ENCODE peak calls at places on chromosomes 12 and 14, in eight cellular contexts. X is psoas muscle, P is tibial nerve, Q is prostate gland, A is K562, Y is mammary epithelial cell, W is body of pancreas, D is brain microvascular endothelial cell. M is an unnamed sample.

GRCh38 chr14:52033131-52033642 is 35.7 kb downstream of the NID2 start:
- DNase-seq in X (no peak), P (no peak), Q (no peak), A (peak; percentile 9), Y (peak; percentile 8), W (no peak), D (no peak), M (no peak)

GRCh38 chr14:57749267-57749666 is 116.6 kb downstream of the SLC35F4 start:
- DNase-seq in X (no peak), P (no peak), Q (no peak), A (no peak), Y (peak; percentile 78), W (no peak), D (peak; percentile 48), M (no peak)

GRCh38 chr14:77663289-77663688 is 44.5 kb downstream of the ALKBH1 start:
- DNase-seq in X (no peak), P (no peak), Q (no peak), A (no peak), Y (peak; percentile 91), W (no peak), D (no peak), M (no peak)

GRCh38 chr12:103928736-103929050 is 1.5 kb upstream of the HSP90B1 start:
- DNase-seq in X (no peak), P (peak; percentile 45), Q (no peak), A (no peak), Y (no peak), W (peak; percentile 15), D (no peak), M (no peak)

GRCh38 chr14:71883094-71883493 is 49.1 kb upstream of the RGS6 start:
- DNase-seq in X (no peak), P (no peak), Q (no peak), A (no peak), Y (no peak), W (no peak), D (no peak), M (no peak)

GRCh38 chr14:34682787-34683321 is 31.5 kb downstream of the CFL2 start:
- DNase-seq in X (no peak), P (no peak), Q (no peak), A (no peak), Y (no peak), W (no peak), D (peak; percentile 16), M (no peak)

GRCh38 chr12:118375348-118375747 is 1.0 kb upstream of the SUDS3 start:
- DNase-seq in X (no peak), P (no peak), Q (no peak), A (peak; percentile 16), Y (no peak), W (no peak), D (no peak), M (no peak)

GRCh38 chr12:4164591-4165558 is 108.7 kb upstream of the CCND2 start:
- DNase-seq in X (peak; percentile 61), P (no peak), Q (no peak), A (no peak), Y (peak; percentile 57), W (no peak), D (peak; percentile 62), M (no peak)

GRCh38 chr12:124296916-124297351 is 2.0 kb downstream of the RFLNA start:
- DNase-seq in X (peak; percentile 56), P (no peak), Q (peak; percentile 15), A (no peak), Y (no peak), W (no peak), D (no peak), M (no peak)

GRCh38 chr14:102293784-102294183 is 11.2 kb downstream of the MOK start:
- DNase-seq in X (no peak), P (no peak), Q (no peak), A (no peak), Y (peak; percentile 56), W (no peak), D (peak; percentile 63), M (no peak)

GRCh38 chr12:89695830-89696229 is 12.8 kb downstream of the ATP2B1 start:
- DNase-seq in X (no peak), P (no peak), Q (no peak), A (no peak), Y (no peak), W (no peak), D (no peak), M (no peak)

GRCh38 chr14:89909586-89909985 is 44.9 kb downstream of the EFCAB11 start:
- DNase-seq in X (no peak), P (no peak), Q (no peak), A (no peak), Y (no peak), W (no peak), D (no peak), M (no peak)

GRCh38 chr12:32296541-32296940 is 102.8 kb upstream of the FGD4 start:
- DNase-seq in X (no peak), P (no peak), Q (no peak), A (no peak), Y (no peak), W (peak; percentile 55), D (no peak), M (no peak)

GRCh38 chr12:11941601-11942360 is 129.0 kb upstream of the BCL2L14 start:
- DNase-seq in X (no peak), P (no peak), Q (no peak), A (no peak), Y (peak; percentile 89), W (no peak), D (peak; percentile 70), M (no peak)

GRCh38 chr12:120662879-120663278 is 22.5 kb downstream of the CABP1 start:
- DNase-seq in X (no peak), P (no peak), Q (no peak), A (no peak), Y (no peak), W (no peak), D (no peak), M (no peak)

GRCh38 chr12:48683534-48683933 is 1.5 kb upstream of the KANSL2 start:
- DNase-seq in X (no peak), P (no peak), Q (no peak), A (no peak), Y (no peak), W (no peak), D (no peak), M (no peak)

GRCh38 chr14:89303452-89304435 is 113.3 kb downstream of the FOXN3 start:
- DNase-seq in X (peak; percentile 62), P (peak; percentile 64), Q (peak; percentile 59), A (no peak), Y (peak; percentile 3), W (peak; percentile 55), D (peak; percentile 73), M (peak; percentile 83)

GRCh38 chr12:2624543-2625266 is 170.1 kb upstream of the FKBP4 start:
- DNase-seq in X (peak; percentile 13), P (no peak), Q (no peak), A (peak; percentile 36), Y (peak; percentile 67), W (no peak), D (no peak), M (no peak)
- TF ChIP-seq CTCF in X (peak; percentile 9), P (no peak), Q (no peak), A (peak; percentile 42), Y (peak; percentile 50), W (no peak), D (peak; percentile 64), M (no peak)

GRCh38 chr12:9647825-9648700 is 21.4 kb upstream of the CLEC2D start:
- DNase-seq in X (peak; percentile 89), P (peak; percentile 65), Q (peak; percentile 85), A (peak; percentile 89), Y (peak; percentile 70), W (peak; percentile 79), D (peak; percentile 56), M (peak; percentile 88)

GRCh38 chr12:9648701-9649531 is 20.6 kb upstream of the CLEC2D start:
- DNase-seq in X (no peak), P (no peak), Q (no peak), A (no peak), Y (no peak), W (no peak), D (no peak), M (no peak)

GRCh38 chr12:9642606-9643270 is 26.8 kb upstream of the CLEC2D start:
- DNase-seq in X (no peak), P (no peak), Q (no peak), A (no peak), Y (no peak), W (no peak), D (no peak), M (no peak)

GRCh38 chr12:9649532-9649940 is 20.0 kb upstream of the CLEC2D start:
- DNase-seq in X (no peak), P (no peak), Q (no peak), A (no peak), Y (peak; percentile 33), W (no peak), D (no peak), M (no peak)

GRCh38 chr12:9646794-9647622 is 22.5 kb upstream of the CLEC2D start:
- DNase-seq in X (no peak), P (no peak), Q (no peak), A (peak; percentile 22), Y (no peak), W (no peak), D (no peak), M (no peak)
- H3K4me3 ChIP-seq in X (peak overlapping the region; percentile 74), P (peak overlapping the region; percentile 87), Q (no peak overlapping the region), A (peak overlapping the region; percentile 57), Y (no peak overlapping the region), W (no peak overlapping the region), D (peak overlapping the region; percentile 69), M (peak overlapping the region; percentile 76)

GRCh38 chr12:39227218-39227617 is 215.7 kb downstream of the KIF21A start:
- DNase-seq in X (no peak), P (no peak), Q (no peak), A (no peak), Y (no peak), W (no peak), D (no peak), M (no peak)

GRCh38 chr12:39224971-39225370 is 217.9 kb downstream of the KIF21A start:
- DNase-seq in X (no peak), P (no peak), Q (no peak), A (no peak), Y (no peak), W (no peak), D (no peak), M (no peak)

GRCh38 chr12:39230086-39230485 is 212.8 kb downstream of the KIF21A start:
- DNase-seq in X (no peak), P (no peak), Q (no peak), A (no peak), Y (peak; percentile 44), W (no peak), D (peak; percentile 1), M (no peak)
- H3K27ac ChIP-seq in X (no peak overlapping the region), P (no peak overlapping the region), Q (no peak overlapping the region), A (no peak overlapping the region), Y (no peak overlapping the region), W (no peak overlapping the region), D (no peak overlapping the region), M (no peak overlapping the region)

DNA sequence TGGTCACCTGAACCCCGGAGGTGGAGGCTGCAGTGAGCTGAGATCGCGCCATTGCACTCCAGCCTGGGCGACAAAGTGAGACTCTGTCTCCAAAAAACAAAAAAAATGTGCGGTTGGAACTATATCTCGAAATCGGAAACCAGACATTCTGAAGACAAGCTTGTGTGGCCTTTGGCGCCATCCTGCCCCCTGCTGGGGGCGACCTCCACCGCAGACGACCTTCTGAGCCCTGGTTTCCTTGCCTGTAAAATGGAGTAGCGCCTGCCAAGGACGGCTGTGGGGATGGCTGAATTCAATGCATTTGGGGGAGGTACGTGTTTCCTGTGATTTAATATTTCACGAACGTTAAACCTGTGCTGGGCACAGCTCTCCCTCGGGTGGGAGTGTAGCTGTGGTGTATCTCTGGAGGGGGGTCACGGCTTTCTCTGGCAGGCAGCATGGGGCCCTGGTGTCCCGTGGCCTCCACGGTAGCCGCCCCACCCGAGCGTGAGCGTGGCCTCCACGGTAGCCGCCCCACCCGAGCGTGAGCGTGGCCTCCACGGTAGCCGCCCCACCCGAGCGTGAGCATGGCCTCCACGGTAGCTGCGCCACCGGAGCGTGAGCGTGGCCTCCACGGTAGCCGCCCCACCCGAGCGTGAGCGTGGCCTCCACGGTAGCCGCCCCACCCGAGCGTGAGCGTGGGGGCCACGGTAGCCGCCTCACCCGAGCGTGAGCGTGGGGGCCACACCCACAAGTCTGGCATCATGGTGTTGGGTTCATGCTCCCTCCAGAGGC is 55.3 kb downstream of the LRCOL1 start:
- DNase-seq in X (no peak), P (no peak), Q (no peak), A (peak; percentile 69), Y (no peak), W (peak; percentile 27), D (no peak), M (no peak)
- TF ChIP-seq CTCF in X (no peak), P (no peak), Q (peak; percentile 20), A (peak; percentile 77), Y (peak; percentile 5), W (peak; percentile 23), D (peak; percentile 43), M (no peak)

M was measured in coronary artery.